ENCODE peak calls at places on chromosome 1, in seven cellular contexts. F is left ventricle myocardium inferior; E is CD8-positive, alpha-beta T cell; B is osteocyte; P is bronchial epithelial cell; M is foreskin fibroblast; J is GM10248. T is an unnamed sample.

GRCh38 chr1:240526321-240526720 is 85.6 kb downstream of the GREM2 start:
- DNase-seq in M (peak), P (no peak), B (no peak), F (no peak), E (no peak), J (no peak), T (no peak)

GRCh38 chr1:165441166-165441955 is 3.6 kb downstream of the RXRG start:
- DNase-seq in E (no peak), B (no peak), M (no peak), J (no peak), F (no peak), P (no peak), T (no peak)

GRCh38 chr1:7405844-7406500 is 365.1 kb upstream of the VAMP3 start:
- DNase-seq in B (peak), M (no peak), P (no peak), J (no peak), E (no peak), F (no peak), T (peak)

GRCh38 chr1:98051065-98051675 is 130.3 kb upstream of the DPYD start:
- DNase-seq in J (peak), P (peak), F (peak), E (peak), M (peak), B (peak), T (no peak)

GRCh38 chr1:100606438-100606837 is 68.5 kb downstream of the GPR88 start:
- DNase-seq in J (no peak), M (peak), F (peak), B (no peak), P (peak), E (no peak), T (no peak)

GRCh38 chr1:195462646-195463045 is 1145.6 kb downstream of the KCNT2 start:
- DNase-seq in M (peak), J (no peak), P (peak), B (no peak), F (no peak), E (no peak), T (no peak)

GRCh38 chr1:2448098-2448445 is 28.0 kb upstream of the PLCH2 start:
- DNase-seq in B (no peak), E (no peak), M (peak), J (no peak), F (no peak), P (no peak), T (no peak)

GRCh38 chr1:91440845-91441244 is 36.2 kb upstream of the HFM1 start:
- DNase-seq in M (peak), F (no peak), E (no peak), P (peak), J (peak), B (no peak), T (no peak)

GRCh38 chr1:23242414-23242813 is 25.1 kb upstream of the HTR1D start:
- DNase-seq in E (no peak), P (peak), F (no peak), B (no peak), M (no peak), J (no peak), T (no peak)

GRCh38 chr1:223788746-223789415 is 56.9 kb downstream of the TP53BP2 start:
- DNase-seq in P (no peak), F (no peak), E (no peak), M (no peak), J (no peak), B (no peak), T (no peak)

GRCh38 chr1:24968941-24969585 is 39.0 kb upstream of the RUNX3 start:
- DNase-seq in E (no peak), M (no peak), J (no peak), F (no peak), B (no peak), P (peak), T (no peak)

GRCh38 chr1:59008599-59009347 is 224.9 kb upstream of the JUN start:
- DNase-seq in B (no peak), M (peak), F (no peak), E (no peak), J (no peak), P (no peak), T (no peak)

GRCh38 chr1:245538671-245539070 is 383.9 kb downstream of the KIF26B start:
- DNase-seq in P (peak), B (peak), M (no peak), F (no peak), E (no peak), J (no peak), T (no peak)

GRCh38 chr1:39694026-39694425 is 2.8 kb upstream of the HPCAL4 start:
- DNase-seq in M (no peak), P (peak), F (no peak), J (no peak), E (no peak), B (no peak), T (no peak)

GRCh38 chr1:32393136-32393535 is 1.1 kb downstream of the BSDC1 start:
- DNase-seq in B (no peak), E (no peak), J (no peak), P (no peak), M (peak), F (no peak), T (no peak)

GRCh38 chr1:93703649-93704048 is 22.0 kb upstream of the BCAR3 start:
- DNase-seq in E (no peak), J (no peak), F (no peak), B (no peak), M (peak), P (peak), T (no peak)

GRCh38 chr1:204258213-204259115 is 44.7 kb upstream of the GOLT1A start:
- DNase-seq in M (peak), B (no peak), J (peak), F (peak), P (peak), E (peak), T (peak)

GRCh38 chr1:245589827-245590421 is 435.1 kb downstream of the KIF26B start:
- DNase-seq in F (no peak), P (no peak), E (no peak), B (no peak), M (peak), J (no peak), T (no peak)

GRCh38 chr1:232704694-232705680 is 75.1 kb upstream of the SIPA1L2 start:
- DNase-seq in F (no peak), B (no peak), M (peak), J (no peak), P (peak), E (no peak), T (no peak)

GRCh38 chr1:9593492-9594465 is 5.1 kb downstream of the TMEM201 start:
- DNase-seq in F (peak), P (peak), E (no peak), M (peak), B (no peak), J (peak), T (peak)

GRCh38 chr1:76494807-76495206 is 372.5 kb upstream of the ST6GALNAC5 start:
- DNase-seq in P (no peak), F (no peak), J (peak), M (peak), E (no peak), B (no peak), T (no peak)

GRCh38 chr1:110348050-110348449 is 8.9 kb downstream of the RBM15 start:
- DNase-seq in F (no peak), B (no peak), J (no peak), M (no peak), E (no peak), P (no peak), T (no peak)

GRCh38 chr1:228070851-228071250 is 11.7 kb upstream of the ARF1 start:
- DNase-seq in B (no peak), M (no peak), E (no peak), P (no peak), F (no peak), J (no peak), T (no peak)

GRCh38 chr1:19476440-19477190 is 8.7 kb downstream of the CAPZB start:
- DNase-seq in F (no peak), M (no peak), P (no peak), E (no peak), B (no peak), J (peak), T (no peak)

GRCh38 chr1:36942093-36942492 is 92.2 kb downstream of the GRIK3 start:
- DNase-seq in J (no peak), F (no peak), M (no peak), P (no peak), E (no peak), B (no peak), T (no peak)

GRCh38 chr1:168636642-168637111 is 60.3 kb downstream of the XCL1 start:
- DNase-seq in P (peak), J (no peak), F (no peak), E (no peak), B (no peak), M (peak), T (no peak)

GRCh38 chr1:82944192-82944591 is 1054.7 kb downstream of the TTLL7 start:
- DNase-seq in J (no peak), E (no peak), P (no peak), M (no peak), B (no peak), F (no peak), T (no peak)

GRCh38 chr1:49298304-49298703 is 521.6 kb upstream of the BEND5 start:
- DNase-seq in P (no peak), F (no peak), B (no peak), J (no peak), M (peak), E (no peak), T (no peak)

DNA sequence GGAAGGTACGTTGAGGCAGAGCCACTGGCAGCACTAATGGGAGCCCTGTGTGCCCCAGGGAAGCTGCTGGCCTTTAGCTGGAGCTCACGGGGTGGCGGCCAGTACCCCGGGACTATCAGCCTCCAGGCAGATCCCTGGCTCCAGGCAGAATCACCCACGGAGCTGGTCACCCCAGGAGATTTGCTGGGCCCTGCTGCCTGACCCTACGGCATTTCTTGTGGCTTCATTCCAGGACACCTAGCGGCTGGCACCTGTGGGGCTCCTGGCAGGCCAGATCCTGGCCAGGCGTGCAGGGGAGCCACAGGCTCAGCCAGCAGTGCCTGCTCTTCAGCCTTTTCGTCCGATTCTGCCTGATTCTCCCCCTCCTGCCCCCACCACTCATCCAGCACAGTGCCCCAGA is 7.1 kb downstream of the PADI1 start:
- DNase-seq in F (no peak), B (no peak), M (no peak), J (no peak), E (no peak), P (no peak), T (no peak)
- TF ChIP-seq CTCF in F (no peak), B (no peak), M (no peak), J (no peak), E (no peak), P (peak), T (no peak)

GRCh38 chr1:90142697-90143096 is 147.8 kb downstream of the ZNF326 start:
- DNase-seq in F (no peak), M (no peak), B (no peak), E (no peak), P (no peak), J (no peak), T (no peak)
- TF ChIP-seq CTCF in F (no peak), M (no peak), B (no peak), E (no peak), P (no peak), J (no peak), T (no peak)

GRCh38 chr1:86965012-86965826 is 50.8 kb downstream of the HS2ST1 start:
- DNase-seq in B (no peak), P (peak), J (no peak), F (no peak), M (peak), E (no peak), T (no peak)
- TF ChIP-seq CTCF in B (peak), P (peak), J (peak), F (peak), M (peak), E (peak), T (no peak)

GRCh38 chr1:179953974-179954493 is 576 bp upstream of the CEP350 start:
- DNase-seq in B (no peak), M (peak), P (peak), J (peak), F (no peak), E (no peak), T (peak)
- TF ChIP-seq CTCF in B (peak), M (no peak), P (peak), J (no peak), F (peak), E (peak), T (no peak)

GRCh38 chr1:101769520-101769919 is 227.2 kb downstream of the OLFM3 start:
- DNase-seq in J (no peak), B (no peak), F (no peak), E (no peak), M (peak), P (peak), T (no peak)
- TF ChIP-seq CTCF in J (peak), B (peak), F (no peak), E (peak), M (no peak), P (no peak), T (peak)

GRCh38 chr1:172726740-172727139 is 67.8 kb downstream of the FASLG start:
- DNase-seq in P (no peak), B (no peak), J (no peak), M (no peak), F (no peak), E (no peak), T (no peak)
- TF ChIP-seq CTCF in P (no peak), B (no peak), J (no peak), M (no peak), F (no peak), E (no peak), T (no peak)

GRCh38 chr1:230104395-230105244 is 37.6 kb downstream of the GALNT2 start:
- DNase-seq in M (peak), P (peak), J (peak), F (peak), B (peak), E (peak), T (peak)
- TF ChIP-seq CTCF in M (no peak), P (peak), J (no peak), F (peak), B (peak), E (no peak), T (no peak)

DNA sequence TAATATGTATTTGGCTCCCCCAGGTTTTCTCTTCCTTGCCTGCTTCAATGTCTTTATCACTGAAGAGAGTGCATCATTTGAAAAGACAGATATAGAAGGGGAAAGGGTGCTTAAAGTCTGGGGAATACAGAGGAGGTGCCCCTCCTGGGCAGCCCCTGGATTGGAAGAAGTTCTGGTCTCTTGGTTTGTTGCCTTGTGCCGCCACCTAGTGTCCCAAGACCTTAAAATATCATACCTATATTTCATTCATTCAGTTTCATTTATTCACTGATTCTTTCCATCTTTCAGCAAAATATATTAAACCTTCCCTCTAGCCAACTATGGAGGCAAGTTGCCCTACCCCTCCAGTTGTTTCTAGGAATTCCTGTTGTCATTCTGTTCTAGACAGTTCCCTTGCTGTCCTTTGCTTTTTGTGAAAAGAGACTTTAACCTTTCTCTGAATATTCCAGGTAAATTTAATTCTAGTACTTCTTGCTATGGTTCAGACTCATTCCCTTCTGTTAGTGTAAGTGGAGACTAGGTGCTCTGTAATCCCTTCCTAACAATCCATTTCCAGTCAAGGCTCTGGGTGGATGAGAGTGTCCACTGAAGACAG is 56.1 kb downstream of the MEF2D start:
- DNase-seq in F (no peak), B (no peak), E (no peak), J (no peak), P (peak), M (peak), T (no peak)
- TF ChIP-seq CTCF in F (peak), B (peak), E (peak), J (peak), P (peak), M (peak), T (peak)